ENCODE peak calls at places on chromosomes 13 and 19, in five cellular contexts. One of them, this sample, is unnamed.
A peak's percentile ranks its signal among the peaks of the same experiment; 100 is the strongest.

GRCh38 chr19:21127898-21128297 is 13.9 kb upstream of the ZNF431 start:
- DNase-seq in MM.1S: no peak
- DNase-seq in psoas muscle: no peak
- DNase-seq in HFF-Myc: no peak
- DNase-seq in astrocyte: no peak
- DNase-seq in this sample: no peak

GRCh38 chr13:28991764-28992163 is 171.6 kb downstream of the MTUS2 start:
- DNase-seq in MM.1S: no peak
- DNase-seq in psoas muscle: no peak
- DNase-seq in HFF-Myc: no peak
- DNase-seq in astrocyte: no peak
- DNase-seq in this sample: no peak

GRCh38 chr13:49320975-49321374 is 73.2 kb downstream of the CDADC1 start:
- DNase-seq in MM.1S: no peak
- DNase-seq in psoas muscle: no peak
- DNase-seq in HFF-Myc: no peak
- DNase-seq in astrocyte: no peak
- DNase-seq in this sample: no peak

GRCh38 chr19:46213156-46213555 is 16.4 kb upstream of the IGFL1 start:
- DNase-seq in MM.1S: no peak
- DNase-seq in psoas muscle: no peak
- DNase-seq in HFF-Myc: no peak
- DNase-seq in astrocyte: no peak
- DNase-seq in this sample: no peak

GRCh38 chr13:67769063-67769986 is 539.2 kb upstream of the PCDH9 start:
- DNase-seq in MM.1S: no peak
- DNase-seq in psoas muscle: no peak
- DNase-seq in HFF-Myc: no peak
- DNase-seq in astrocyte: no peak
- DNase-seq in this sample: no peak

GRCh38 chr19:4108767-4109625 is 14.9 kb downstream of the MAP2K2 start:
- DNase-seq in MM.1S: no peak
- DNase-seq in psoas muscle: no peak
- DNase-seq in HFF-Myc: no peak
- DNase-seq in astrocyte: no peak
- DNase-seq in this sample: peak; percentile 66

GRCh38 chr13:110185696-110186095 is 121.3 kb downstream of the COL4A1 start:
- DNase-seq in MM.1S: no peak
- DNase-seq in psoas muscle: no peak
- DNase-seq in HFF-Myc: no peak
- DNase-seq in astrocyte: peak; percentile 96
- DNase-seq in this sample: no peak

GRCh38 chr19:2422951-2423880 is 4.2 kb downstream of the TIMM13 start:
- DNase-seq in MM.1S: no peak
- DNase-seq in psoas muscle: no peak
- DNase-seq in HFF-Myc: no peak
- DNase-seq in astrocyte: no peak
- DNase-seq in this sample: no peak

GRCh38 chr13:113839536-113840204 is 24.2 kb downstream of the GAS6 start:
- DNase-seq in MM.1S: no peak
- DNase-seq in psoas muscle: peak; percentile 11
- DNase-seq in HFF-Myc: no peak
- DNase-seq in astrocyte: no peak
- DNase-seq in this sample: peak; percentile 67

DNA sequence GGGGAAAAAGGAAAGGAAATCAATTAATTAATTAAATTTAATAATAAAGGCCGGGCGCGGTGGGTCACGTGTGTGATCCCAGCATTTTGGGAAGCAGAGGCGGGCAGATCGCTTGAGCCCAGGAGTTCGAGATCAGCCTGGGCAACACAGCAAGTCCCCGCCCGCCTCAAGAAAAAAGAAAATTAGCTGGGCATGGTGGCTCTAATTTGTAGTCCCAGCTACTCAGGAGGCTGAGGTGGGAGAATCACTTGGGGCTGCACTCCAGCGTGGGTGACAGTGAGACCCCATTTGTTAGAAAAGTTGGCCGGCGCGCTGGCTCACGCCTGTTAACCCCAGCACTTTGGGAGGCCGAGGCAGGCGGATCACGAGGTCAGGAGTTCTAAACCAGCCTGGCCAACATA is 733 bp upstream of the CD320 start:
- DNase-seq in MM.1S: no peak
- DNase-seq in psoas muscle: peak; percentile 5
- DNase-seq in HFF-Myc: no peak
- DNase-seq in astrocyte: no peak
- DNase-seq in this sample: peak; percentile 61
- H3K4me3 ChIP-seq in MM.1S: peak overlapping the region; percentile 83
- H3K4me3 ChIP-seq in psoas muscle: peak overlapping the region; percentile 73
- H3K4me3 ChIP-seq in HFF-Myc: peak overlapping the region; percentile 68
- H3K4me3 ChIP-seq in astrocyte: peak overlapping the region; percentile 64
- H3K4me3 ChIP-seq in this sample: no peak overlapping the region

GRCh38 chr13:46296465-46296822 is 84.7 kb downstream of the LRRC63 start:
- DNase-seq in MM.1S: no peak
- DNase-seq in psoas muscle: no peak
- DNase-seq in HFF-Myc: no peak
- DNase-seq in astrocyte: no peak
- DNase-seq in this sample: no peak
- H3K4me3 ChIP-seq in MM.1S: no peak overlapping the region
- H3K4me3 ChIP-seq in psoas muscle: no peak overlapping the region
- H3K4me3 ChIP-seq in HFF-Myc: no peak overlapping the region
- H3K4me3 ChIP-seq in astrocyte: no peak overlapping the region
- H3K4me3 ChIP-seq in this sample: no peak overlapping the region

GRCh38 chr19:48872182-48872883 is at the start of gene PPP1R15A:
- DNase-seq in MM.1S: peak; percentile 96
- DNase-seq in psoas muscle: peak; percentile 97
- DNase-seq in HFF-Myc: peak; percentile 94
- DNase-seq in astrocyte: peak; percentile 87
- DNase-seq in this sample: peak; percentile 97

GRCh38 chr19:48877900-48878218 is 5.6 kb downstream of the PPP1R15A start:
- DNase-seq in MM.1S: no peak
- DNase-seq in psoas muscle: no peak
- DNase-seq in HFF-Myc: no peak
- DNase-seq in astrocyte: no peak
- DNase-seq in this sample: no peak

GRCh38 chr19:48872884-48873475 is 759 bp downstream of the PPP1R15A start:
- DNase-seq in MM.1S: peak; percentile 88
- DNase-seq in psoas muscle: peak; percentile 84
- DNase-seq in HFF-Myc: peak; percentile 91
- DNase-seq in astrocyte: peak; percentile 88
- DNase-seq in this sample: peak; percentile 92

GRCh38 chr19:48873476-48874308 is 1.5 kb downstream of the PPP1R15A start:
- DNase-seq in MM.1S: no peak
- DNase-seq in psoas muscle: no peak
- DNase-seq in HFF-Myc: no peak
- DNase-seq in astrocyte: no peak
- DNase-seq in this sample: no peak

DNA sequence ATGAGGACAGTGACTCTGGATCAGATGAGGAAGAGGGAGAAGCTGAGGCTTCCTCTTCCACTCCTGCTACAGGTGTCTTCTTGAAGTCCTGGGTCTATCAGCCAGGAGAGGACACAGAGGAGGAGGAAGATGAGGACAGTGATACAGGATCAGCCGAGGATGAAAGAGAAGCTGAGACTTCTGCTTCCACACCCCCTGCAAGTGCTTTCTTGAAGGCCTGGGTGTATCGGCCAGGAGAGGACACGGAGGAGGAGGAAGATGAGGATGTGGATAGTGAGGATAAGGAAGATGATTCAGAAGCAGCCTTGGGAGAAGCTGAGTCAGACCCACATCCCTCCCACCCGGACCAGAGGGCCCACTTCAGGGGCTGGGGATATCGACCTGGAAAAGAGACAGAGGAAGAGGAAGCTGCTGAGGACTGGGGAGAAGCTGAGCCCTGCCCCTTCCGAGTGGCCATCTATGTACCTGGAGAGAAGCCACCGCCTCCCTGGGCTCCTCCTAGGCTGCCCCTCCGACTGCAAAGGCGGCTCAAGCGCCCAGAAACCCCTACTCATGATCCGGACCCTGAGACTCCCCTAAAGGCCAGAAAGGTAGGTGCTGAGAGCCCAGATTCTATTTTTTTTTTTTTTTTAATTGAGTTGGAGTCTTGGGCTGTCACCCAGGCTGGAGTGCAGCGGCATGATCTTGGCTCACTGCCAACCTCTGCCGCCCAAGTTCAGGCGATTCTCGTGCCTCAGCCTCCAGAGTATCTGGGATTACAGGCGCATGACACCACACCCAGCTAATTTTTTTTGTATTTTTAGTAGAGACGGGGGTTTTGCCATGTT is 2.3 kb downstream of the PPP1R15A start:
- DNase-seq in MM.1S: peak; percentile 36
- DNase-seq in psoas muscle: no peak
- DNase-seq in HFF-Myc: no peak
- DNase-seq in astrocyte: peak; percentile 66
- DNase-seq in this sample: peak; percentile 67
- H3K4me3 ChIP-seq in MM.1S: peak overlapping the region; percentile 94
- H3K4me3 ChIP-seq in psoas muscle: peak overlapping the region; percentile 99
- H3K4me3 ChIP-seq in HFF-Myc: peak overlapping the region; percentile 98
- H3K4me3 ChIP-seq in astrocyte: peak overlapping the region; percentile 94
- H3K4me3 ChIP-seq in this sample: peak overlapping the region; percentile 99

DNA sequence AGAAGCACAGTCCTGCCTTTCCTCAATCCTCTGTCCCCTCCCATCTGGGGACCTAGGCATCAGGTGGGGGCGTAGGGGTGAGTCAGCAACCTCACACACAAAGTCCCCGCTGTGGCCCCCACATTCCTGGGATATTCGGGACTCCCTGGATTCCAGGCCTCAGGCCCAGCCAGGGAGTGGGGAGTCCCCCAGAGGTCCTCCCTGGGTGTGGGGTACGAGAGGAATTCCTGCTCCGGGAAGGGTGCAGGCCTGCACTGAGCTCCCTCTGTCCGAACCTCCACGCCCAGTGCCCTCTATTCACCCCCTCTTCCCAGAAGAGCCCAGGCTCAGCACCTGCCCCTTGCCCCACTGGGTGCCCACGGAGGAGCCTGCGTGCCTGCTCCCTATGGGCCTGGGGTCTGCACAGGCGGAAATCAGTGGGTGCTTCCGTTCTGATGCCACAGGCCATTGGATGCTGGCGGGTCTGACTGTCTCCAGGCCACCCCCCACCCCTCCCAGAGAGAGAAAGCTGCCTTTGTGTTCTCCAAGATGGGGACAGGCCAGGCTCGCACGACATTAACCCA is 3.4 kb downstream of the CADM4 start:
- DNase-seq in MM.1S: no peak
- DNase-seq in psoas muscle: no peak
- DNase-seq in HFF-Myc: no peak
- DNase-seq in astrocyte: peak; percentile 27
- DNase-seq in this sample: no peak
- H3K4me3 ChIP-seq in MM.1S: no peak overlapping the region
- H3K4me3 ChIP-seq in psoas muscle: no peak overlapping the region
- H3K4me3 ChIP-seq in HFF-Myc: no peak overlapping the region
- H3K4me3 ChIP-seq in astrocyte: no peak overlapping the region
- H3K4me3 ChIP-seq in this sample: no peak overlapping the region

GRCh38 chr13:112105244-112105681 is 38.3 kb downstream of the SOX1 start:
- DNase-seq in MM.1S: no peak
- DNase-seq in psoas muscle: no peak
- DNase-seq in HFF-Myc: no peak
- DNase-seq in astrocyte: no peak
- DNase-seq in this sample: no peak

GRCh38 chr13:112105884-112106283 is 38.9 kb downstream of the SOX1 start:
- DNase-seq in MM.1S: no peak
- DNase-seq in psoas muscle: no peak
- DNase-seq in HFF-Myc: no peak
- DNase-seq in astrocyte: no peak
- DNase-seq in this sample: no peak

GRCh38 chr13:112104873-112105234 is 37.9 kb downstream of the SOX1 start:
- DNase-seq in MM.1S: no peak
- DNase-seq in psoas muscle: no peak
- DNase-seq in HFF-Myc: no peak
- DNase-seq in astrocyte: no peak
- DNase-seq in this sample: no peak

GRCh38 chr13:112107289-112107688 is 40.3 kb downstream of the SOX1 start:
- DNase-seq in MM.1S: no peak
- DNase-seq in psoas muscle: no peak
- DNase-seq in HFF-Myc: no peak
- DNase-seq in astrocyte: no peak
- DNase-seq in this sample: no peak

DNA sequence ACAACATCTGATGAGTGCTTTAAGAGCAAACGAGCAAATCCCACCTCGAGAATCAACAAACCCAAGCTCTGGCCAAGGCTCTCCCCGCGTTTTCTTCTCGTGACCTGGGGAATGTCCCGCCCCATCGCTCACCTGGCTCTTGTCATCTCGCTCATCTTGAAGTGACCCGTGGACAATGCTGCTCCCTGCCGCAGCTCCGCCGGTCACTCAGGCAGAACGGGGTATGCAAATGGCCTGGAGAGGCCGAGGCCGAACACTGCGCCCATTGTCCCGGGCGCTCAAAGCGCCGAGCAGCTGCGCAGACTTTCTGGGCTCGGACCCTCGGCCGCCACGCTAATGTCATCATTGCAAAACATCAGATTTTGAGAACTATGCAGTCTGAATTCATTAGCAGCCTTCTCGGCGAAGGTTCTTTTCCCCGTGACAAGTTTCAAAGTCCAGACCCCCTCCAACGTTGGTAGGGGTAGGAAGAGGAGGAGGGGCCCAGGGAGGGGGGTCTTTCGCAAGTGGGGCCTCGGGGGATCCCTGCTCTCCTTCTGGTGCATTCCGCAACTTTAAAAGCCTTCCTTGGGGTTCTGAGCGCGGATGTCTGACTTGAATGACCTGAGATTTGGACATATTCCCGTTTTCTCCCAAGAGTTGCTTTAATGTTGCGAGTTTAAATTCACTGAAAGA is 39.7 kb downstream of the SOX1 start:
- DNase-seq in MM.1S: no peak
- DNase-seq in psoas muscle: no peak
- DNase-seq in HFF-Myc: no peak
- DNase-seq in astrocyte: no peak
- DNase-seq in this sample: peak; percentile 69
- H3K4me3 ChIP-seq in MM.1S: no peak overlapping the region
- H3K4me3 ChIP-seq in psoas muscle: no peak overlapping the region
- H3K4me3 ChIP-seq in HFF-Myc: no peak overlapping the region
- H3K4me3 ChIP-seq in astrocyte: no peak overlapping the region
- H3K4me3 ChIP-seq in this sample: no peak overlapping the region

GRCh38 chr13:50912851-50913250 is 3.3 kb downstream of the RNASEH2B start:
- DNase-seq in MM.1S: no peak
- DNase-seq in psoas muscle: no peak
- DNase-seq in HFF-Myc: no peak
- DNase-seq in astrocyte: no peak
- DNase-seq in this sample: no peak

GRCh38 chr13:50915562-50915961 is 6.0 kb downstream of the RNASEH2B start:
- DNase-seq in MM.1S: no peak
- DNase-seq in psoas muscle: no peak
- DNase-seq in HFF-Myc: no peak
- DNase-seq in astrocyte: no peak
- DNase-seq in this sample: no peak

GRCh38 chr13:50914301-50914700 is 4.7 kb downstream of the RNASEH2B start:
- DNase-seq in MM.1S: no peak
- DNase-seq in psoas muscle: no peak
- DNase-seq in HFF-Myc: no peak
- DNase-seq in astrocyte: peak; percentile 27
- DNase-seq in this sample: no peak

GRCh38 chr13:50916701-50917184 is 7.2 kb downstream of the RNASEH2B start:
- DNase-seq in MM.1S: no peak
- DNase-seq in psoas muscle: no peak
- DNase-seq in HFF-Myc: no peak
- DNase-seq in astrocyte: no peak
- DNase-seq in this sample: no peak

GRCh38 chr13:50914848-50915247 is 5.3 kb downstream of the RNASEH2B start:
- DNase-seq in MM.1S: no peak
- DNase-seq in psoas muscle: no peak
- DNase-seq in HFF-Myc: no peak
- DNase-seq in astrocyte: peak; percentile 48
- DNase-seq in this sample: no peak
- H3K4me3 ChIP-seq in MM.1S: no peak overlapping the region
- H3K4me3 ChIP-seq in psoas muscle: no peak overlapping the region
- H3K4me3 ChIP-seq in HFF-Myc: no peak overlapping the region
- H3K4me3 ChIP-seq in astrocyte: no peak overlapping the region
- H3K4me3 ChIP-seq in this sample: no peak overlapping the region

This sample was measured in aorta.